ENCODE peak calls at places on chromosomes 12 and 14, in four cellular contexts. P, D, X and J are unnamed samples.

GRCh38 chr14:68816183-68816942 is 23.5 kb upstream of the ZFP36L1 start:
- DNase-seq in P (peak; percentile 95), X (peak; percentile 93), D (peak; percentile 74), J (peak; percentile 98)

GRCh38 chr12:10701226-10701681 is 21.9 kb downstream of the YBX3 start:
- DNase-seq in D (no peak), P (no peak), X (no peak), J (no peak)

GRCh38 chr12:79452906-79453305 is 237.9 kb downstream of the PAWR start:
- DNase-seq in X (no peak), D (no peak), P (no peak), J (no peak)

GRCh38 chr12:128989287-128989686 is 136.0 kb downstream of the GLT1D1 start:
- DNase-seq in P (no peak), X (no peak), D (no peak), J (no peak)

GRCh38 chr12:64860446-64860998 is 36.1 kb downstream of the TBC1D30 start:
- DNase-seq in P (no peak), D (no peak), X (no peak), J (no peak)

GRCh38 chr12:122825773-122826724 is 9.2 kb upstream of the HIP1R start:
- DNase-seq in D (no peak), P (no peak), X (no peak), J (no peak)

GRCh38 chr14:95463173-95463901 is 53.1 kb downstream of the SYNE3 start:
- DNase-seq in P (no peak), D (peak; percentile 30), X (no peak), J (no peak)

GRCh38 chr12:15677207-15677606 is 112.0 kb downstream of the EPS8 start:
- DNase-seq in P (no peak), D (no peak), X (no peak), J (no peak)

GRCh38 chr14:50003213-50004021 is 110.5 kb downstream of the ARF6 start:
- DNase-seq in X (peak; percentile 91), P (peak; percentile 92), D (peak; percentile 65), J (peak; percentile 96)

GRCh38 chr14:94390372-94391086 is 2.1 kb upstream of the SERPINA1 start:
- DNase-seq in X (peak; percentile 55), D (no peak), P (peak; percentile 70), J (peak; percentile 87)

GRCh38 chr12:124422570-124423523 is 128.0 kb downstream of the RFLNA start:
- DNase-seq in D (no peak), P (peak; percentile 95), X (peak; percentile 96), J (peak; percentile 88)

GRCh38 chr14:20781805-20782204 is 737 bp downstream of the RNASE6 start:
- DNase-seq in D (no peak), P (no peak), X (no peak), J (no peak)

GRCh38 chr12:3304436-3305135 is 186.4 kb upstream of the PRMT8 start:
- DNase-seq in X (no peak), P (no peak), D (no peak), J (no peak)

GRCh38 chr12:62724947-62725447 is 210.0 kb downstream of the PPM1H start:
- DNase-seq in X (no peak), D (no peak), P (no peak), J (peak; percentile 71)

GRCh38 chr12:16349132-16349463 is 1.7 kb downstream of the MGST1 start:
- DNase-seq in P (peak; percentile 61), X (peak; percentile 62), D (no peak), J (peak; percentile 90)

GRCh38 chr14:59311723-59312122 is 123.3 kb downstream of the DAAM1 start:
- DNase-seq in X (no peak), D (no peak), P (no peak), J (no peak)

GRCh38 chr12:16530268-16530865 is 75.6 kb downstream of the LMO3 start:
- DNase-seq in P (no peak), D (no peak), X (no peak), J (no peak)

GRCh38 chr12:127363392-127363791 is 903.6 kb upstream of the TMEM132C start:
- DNase-seq in X (no peak), P (no peak), D (no peak), J (no peak)

GRCh38 chr14:85960781-85961180 is 430.8 kb downstream of the FLRT2 start:
- DNase-seq in D (peak; percentile 17), X (no peak), P (no peak), J (no peak)

GRCh38 chr12:46722737-46723136 is 103.1 kb downstream of the SLC38A4 start:
- DNase-seq in D (no peak), X (no peak), P (peak; percentile 31), J (no peak)